ENCODE peak calls at places on chromosomes 7 and 10, in six cellular contexts. Z is gastrocnemius medialis, I is BE2C, N is uterus, Q is A549, U is lower lobe of right lung. S is an unnamed sample.

GRCh38 chr7:110347091-110347490 is 743.8 kb upstream of the LRRN3 start:
- DNase-seq in Z (no peak), I (peak), N (no peak), Q (no peak), U (no peak), S (no peak)

GRCh38 chr7:1662101-1662500 is 8.0 kb upstream of the ELFN1 start:
- DNase-seq in Z (no peak), I (no peak), N (peak), Q (no peak), U (peak), S (no peak)

GRCh38 chr10:43046288-43046991 is 30.4 kb upstream of the RET start:
- DNase-seq in Z (peak), I (no peak), N (peak), Q (no peak), U (peak), S (peak)

GRCh38 chr10:116771101-116771705 is 28.8 kb upstream of the HSPA12A start:
- DNase-seq in Z (peak), I (no peak), N (peak), Q (peak), U (no peak), S (peak)

GRCh38 chr10:60883187-60883586 is 60.8 kb downstream of the RHOBTB1 start:
- DNase-seq in Z (no peak), I (peak), N (no peak), Q (peak), U (no peak), S (no peak)

GRCh38 chr7:148535227-148535626 is 55.3 kb upstream of the C7orf33 start:
- DNase-seq in Z (no peak), I (no peak), N (no peak), Q (peak), U (no peak), S (no peak)

GRCh38 chr10:125068406-125068805 is 92.0 kb downstream of the CTBP2 start:
- DNase-seq in Z (no peak), I (no peak), N (no peak), Q (no peak), U (no peak), S (no peak)

GRCh38 chr10:30835146-30835545 is 196.5 kb downstream of the ZNF438 start:
- DNase-seq in Z (no peak), I (no peak), N (no peak), Q (no peak), U (no peak), S (no peak)

GRCh38 chr7:66114743-66115727 is at the start of gene CRCP:
- DNase-seq in Z (peak), I (peak), N (peak), Q (peak), U (peak), S (peak)

DNA sequence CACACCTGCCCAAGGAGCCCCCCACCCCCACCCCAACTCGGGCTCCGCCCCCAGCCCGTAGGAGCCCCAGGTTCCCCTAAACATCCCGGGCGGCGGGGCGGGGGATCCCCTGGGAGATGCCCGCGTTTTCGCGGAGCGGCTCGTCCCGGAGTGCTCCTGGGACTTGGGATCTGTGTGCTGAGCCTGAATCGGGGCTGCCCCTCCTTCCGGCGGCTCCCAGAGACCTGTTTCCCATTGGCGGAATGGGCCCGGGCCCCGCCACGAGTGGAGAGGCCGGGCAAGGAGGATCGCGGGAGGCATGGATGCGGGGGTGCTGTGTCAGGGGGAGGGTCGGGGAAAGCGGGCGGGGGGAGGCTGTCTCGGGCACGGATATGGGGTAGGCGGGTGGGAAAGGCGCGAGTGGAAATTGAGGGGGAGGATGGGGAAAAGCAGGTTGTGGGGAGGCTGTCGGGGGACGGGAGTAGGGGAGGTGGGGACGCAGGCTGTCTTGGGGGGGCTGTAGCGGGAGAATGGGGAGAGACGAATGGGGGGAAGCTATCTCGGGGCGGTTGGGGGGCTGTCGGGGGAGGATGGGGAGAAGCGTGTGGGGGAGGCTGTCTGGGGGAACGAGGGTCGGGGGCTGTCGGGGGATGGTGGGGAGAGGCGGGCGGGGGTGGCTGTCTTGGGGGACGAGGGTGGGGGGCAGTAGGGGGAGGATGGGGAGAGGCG is 572 bp upstream of the BHLHA15 start:
- DNase-seq in Z (peak), I (no peak), N (peak), Q (no peak), U (no peak), S (no peak)
- H3K4me3 ChIP-seq in Z (peak), I (no peak), N (peak), Q (peak), U (peak), S (peak)

DNA sequence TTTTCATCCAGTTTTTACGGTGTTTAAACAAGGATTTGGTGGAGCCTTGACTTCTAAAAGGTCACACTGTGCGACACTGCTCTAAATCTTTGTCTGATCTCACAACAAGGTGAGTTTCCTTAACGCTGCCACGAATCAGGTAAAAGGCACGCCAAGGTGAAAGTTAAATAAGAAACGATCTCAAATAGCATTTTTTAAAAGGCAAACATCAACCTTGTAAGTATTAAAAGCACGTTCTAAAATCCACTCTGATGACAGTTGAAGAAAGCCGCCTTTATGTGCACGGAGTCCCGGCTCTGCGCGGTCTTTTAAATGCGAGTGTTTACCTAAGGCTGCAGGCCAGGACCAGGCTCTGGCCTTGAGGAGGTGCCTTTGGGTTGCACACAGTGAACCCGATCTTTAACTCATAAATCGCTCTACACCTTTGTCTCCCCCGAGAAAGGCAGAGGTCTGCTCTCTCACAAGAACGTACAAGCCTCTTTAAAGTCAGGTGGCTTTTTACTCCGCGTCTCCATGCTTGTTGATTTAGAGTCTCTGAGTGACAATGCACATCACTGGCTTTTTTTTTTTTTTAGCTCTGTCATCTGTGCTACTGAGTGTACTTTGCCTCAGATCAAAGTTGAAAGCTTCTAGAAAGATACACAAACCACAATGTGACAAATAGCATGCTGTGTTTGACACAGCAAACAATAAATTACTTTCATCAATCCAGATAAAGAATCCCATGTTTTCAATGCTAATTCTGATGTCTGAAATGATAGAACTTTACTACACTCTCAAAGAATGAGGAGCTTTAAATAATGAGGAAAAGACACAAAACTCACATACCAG is 25.9 kb upstream of the RNF32 start:
- DNase-seq in Z (no peak), I (no peak), N (no peak), Q (no peak), U (no peak), S (no peak)
- H3K4me3 ChIP-seq in Z (no peak), I (no peak), N (no peak), Q (no peak), U (no peak), S (no peak)

GRCh38 chr7:27180431-27181175 is 4.4 kb downstream of the HOXA11 start:
- DNase-seq in Z (peak), I (no peak), N (peak), Q (no peak), U (no peak), S (peak)
- H3K4me3 ChIP-seq in Z (no peak), I (no peak), N (peak), Q (peak), U (no peak), S (no peak)

DNA sequence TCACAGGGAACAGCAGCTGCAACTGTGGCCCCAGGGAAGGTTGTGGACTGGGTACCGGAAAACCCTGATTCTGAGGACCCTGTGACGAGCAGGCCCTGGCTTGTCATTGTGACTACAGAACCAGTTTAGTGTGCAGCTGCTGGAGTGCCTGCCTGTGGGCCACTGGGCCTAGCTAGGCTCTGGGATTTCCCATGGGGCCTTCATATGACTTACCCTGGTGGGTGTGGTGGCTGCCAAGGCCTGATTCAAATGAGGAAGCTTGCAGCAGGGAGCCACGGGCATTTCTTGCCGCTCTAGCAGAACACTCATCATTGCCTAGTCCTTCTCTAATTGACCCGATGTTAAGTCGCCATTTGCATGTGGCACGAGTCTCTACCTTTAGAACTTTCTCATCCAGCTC is 14.7 kb upstream of the CAMK2G start:
- DNase-seq in Z (peak), I (peak), N (peak), Q (peak), U (peak), S (no peak)
- H3K4me3 ChIP-seq in Z (no peak), I (no peak), N (no peak), Q (no peak), U (no peak), S (no peak)

DNA sequence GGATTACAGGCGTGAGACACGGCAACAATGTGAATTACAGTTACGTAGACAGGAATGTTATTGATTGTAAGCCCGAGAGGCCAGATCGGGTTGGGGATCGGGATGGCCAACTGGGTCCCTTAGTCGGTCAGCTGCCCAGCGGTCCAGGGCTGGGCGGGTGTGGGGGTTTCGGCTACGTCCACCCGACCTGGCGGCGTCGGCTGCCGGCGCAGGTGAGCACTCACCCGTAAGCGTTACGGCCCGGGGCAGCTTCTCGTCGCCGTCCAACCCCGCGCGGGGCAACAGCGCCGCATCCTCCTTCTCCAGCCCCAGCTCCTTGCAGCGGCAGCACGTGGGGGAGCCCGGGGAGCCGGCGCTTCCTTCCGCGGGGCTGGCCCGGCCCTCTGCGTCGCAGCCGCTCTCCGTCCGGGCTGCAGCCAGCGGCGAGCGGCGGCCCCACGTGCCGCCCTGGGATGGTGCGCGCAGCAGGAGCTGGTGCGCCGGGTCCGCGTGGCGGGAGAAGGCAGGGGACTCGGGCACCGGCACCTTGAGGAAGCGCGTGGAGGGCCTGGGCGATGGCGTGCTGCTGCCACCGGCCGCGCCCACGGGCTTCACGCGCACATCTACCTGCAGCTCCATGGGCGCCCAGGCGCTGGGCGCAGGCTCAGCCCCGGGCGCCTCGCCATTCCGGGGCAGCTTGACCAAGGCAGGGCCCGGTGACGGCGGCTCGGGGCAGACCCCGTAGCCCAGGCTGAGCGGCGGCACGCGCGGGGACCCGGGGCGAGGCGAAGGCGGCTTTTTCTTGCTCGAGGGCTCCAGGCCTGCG is 609 bp downstream of the KLRG2 start:
- DNase-seq in Z (no peak), I (peak), N (no peak), Q (peak), U (peak), S (no peak)
- H3K4me3 ChIP-seq in Z (peak), I (peak), N (no peak), Q (peak), U (peak), S (peak)

DNA sequence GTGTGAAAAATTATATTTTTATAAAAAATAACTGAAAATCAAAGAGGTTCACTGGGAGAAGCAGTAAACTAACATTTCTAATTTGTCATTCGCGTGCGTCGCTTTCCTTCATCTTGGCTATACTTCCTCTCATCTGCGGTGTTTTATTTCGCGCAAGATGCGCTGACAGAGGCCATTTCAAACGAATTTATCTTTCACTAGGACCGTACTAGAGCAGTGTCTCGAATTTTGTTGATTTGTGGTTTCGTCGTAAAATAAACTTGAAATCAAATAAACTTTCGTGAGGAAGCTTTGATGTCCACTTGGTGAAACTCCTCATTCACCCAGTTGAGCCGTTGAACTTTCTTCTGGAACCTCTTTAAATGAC is 163.7 kb upstream of the PPP1R3A start:
- DNase-seq in Z (peak), I (no peak), N (no peak), Q (no peak), U (no peak), S (no peak)
- H3K4me3 ChIP-seq in Z (peak), I (no peak), N (peak), Q (no peak), U (peak), S (peak)

S was measured in tibial nerve.